ENCODE peak calls at places on chromosomes 13 and 19, in four cellular contexts. C, Q, S and U are unnamed samples.

GRCh38 chr19:37468961-37469777 is at the start of gene ZNF570:
- DNase-seq in Q (peak), S (peak), C (peak), U (peak)

GRCh38 chr19:2798733-2799132 is 13.4 kb downstream of the THOP1 start:
- DNase-seq in S (no peak), Q (no peak), C (peak), U (peak)

GRCh38 chr19:29850482-29850881 is 38.7 kb downstream of the CCNE1 start:
- DNase-seq in Q (no peak), S (no peak), C (no peak), U (no peak)

GRCh38 chr19:958967-959685 is 25.0 kb upstream of the WDR18 start:
- DNase-seq in S (no peak), C (no peak), Q (no peak), U (peak)

GRCh38 chr19:53903055-53903680 is 5.9 kb upstream of the CACNG7 start:
- DNase-seq in S (no peak), Q (peak), C (peak), U (peak)

GRCh38 chr13:110826101-110826500 is 88.8 kb downstream of the ANKRD10 start:
- DNase-seq in C (no peak), Q (no peak), S (no peak), U (no peak)

GRCh38 chr19:51002542-51003311 is 1.3 kb upstream of the KLK8 start:
- DNase-seq in S (peak), Q (peak), C (peak), U (no peak)

GRCh38 chr13:23683084-23683483 is 112.9 kb downstream of the TNFRSF19 start:
- DNase-seq in S (no peak), Q (no peak), C (no peak), U (no peak)

GRCh38 chr19:36008336-36008978 is at the start of gene SYNE4:
- DNase-seq in C (no peak), Q (peak), S (no peak), U (no peak)

GRCh38 chr19:3065675-3066357 is 3.5 kb upstream of the TLE5 start:
- DNase-seq in C (no peak), S (no peak), Q (no peak), U (no peak)

GRCh38 chr19:40411125-40411842 is 1.9 kb downstream of the PRX start:
- DNase-seq in C (no peak), S (no peak), Q (no peak), U (no peak)

GRCh38 chr19:18541992-18542935 is 1.1 kb downstream of the FKBP8 start:
- DNase-seq in Q (peak), C (peak), S (no peak), U (no peak)

GRCh38 chr19:5903054-5903501 is 512 bp downstream of the NDUFA11 start:
- DNase-seq in S (no peak), C (peak), Q (no peak), U (peak)

GRCh38 chr13:77975358-77976042 is 56.9 kb upstream of the EDNRB start:
- DNase-seq in C (no peak), Q (no peak), S (no peak), U (no peak)

GRCh38 chr13:75308222-75308621 is 173.7 kb downstream of the TBC1D4 start:
- DNase-seq in C (no peak), S (no peak), Q (no peak), U (no peak)

GRCh38 chr13:34816543-34816942 is 125.5 kb upstream of the NBEA start:
- DNase-seq in Q (no peak), S (no peak), C (peak), U (peak)

GRCh38 chr19:18290250-18291018 is 9.0 kb upstream of the JUND start:
- DNase-seq in S (no peak), C (peak), Q (no peak), U (peak)

GRCh38 chr13:110816500-110816899 is 98.4 kb downstream of the ANKRD10 start:
- DNase-seq in S (no peak), C (no peak), Q (no peak), U (no peak)

GRCh38 chr13:91291078-91291477 is 56.4 kb upstream of the MIR17HG start:
- DNase-seq in Q (peak), S (no peak), C (no peak), U (no peak)

GRCh38 chr19:38583219-38583984 is 34.4 kb downstream of the MAP4K1 start:
- DNase-seq in Q (no peak), C (no peak), S (no peak), U (no peak)

GRCh38 chr19:37217533-37217854 is 520 bp upstream of the ZNF383 start:
- DNase-seq in Q (no peak), S (no peak), C (no peak), U (no peak)

GRCh38 chr19:55095260-55096060 is 19.8 kb downstream of the EPS8L1 start:
- DNase-seq in C (no peak), Q (peak), S (no peak), U (no peak)

GRCh38 chr13:51422484-51422883 is 30.4 kb downstream of the INTS6 start:
- DNase-seq in C (no peak), Q (no peak), S (no peak), U (no peak)

GRCh38 chr13:105412171-105412570 is 1123.3 kb downstream of the EFNB2 start:
- DNase-seq in S (no peak), C (no peak), Q (no peak), U (no peak)

GRCh38 chr13:26971990-26972888 is 199.4 kb downstream of the USP12 start:
- DNase-seq in S (no peak), C (no peak), Q (peak), U (peak)

GRCh38 chr19:45474191-45474940 is 6.6 kb downstream of the FOSB start:
- DNase-seq in S (no peak), Q (no peak), C (peak), U (peak)

GRCh38 chr19:54158812-54159351 is 639 bp downstream of the LENG1 start:
- DNase-seq in Q (peak), C (peak), S (no peak), U (no peak)

GRCh38 chr19:52444506-52444905 is 8.8 kb upstream of the ZNF578 start:
- DNase-seq in Q (no peak), S (no peak), C (no peak), U (no peak)

GRCh38 chr13:105035092-105035491 is 1500.4 kb downstream of the EFNB2 start:
- DNase-seq in C (no peak), Q (no peak), S (no peak), U (no peak)

GRCh38 chr13:113838711-113839201 is 25.1 kb downstream of the GAS6 start:
- DNase-seq in S (no peak), Q (no peak), C (no peak), U (no peak)
- H3K4me3 ChIP-seq in S (peak), Q (no peak), C (peak), U (peak)

DNA sequence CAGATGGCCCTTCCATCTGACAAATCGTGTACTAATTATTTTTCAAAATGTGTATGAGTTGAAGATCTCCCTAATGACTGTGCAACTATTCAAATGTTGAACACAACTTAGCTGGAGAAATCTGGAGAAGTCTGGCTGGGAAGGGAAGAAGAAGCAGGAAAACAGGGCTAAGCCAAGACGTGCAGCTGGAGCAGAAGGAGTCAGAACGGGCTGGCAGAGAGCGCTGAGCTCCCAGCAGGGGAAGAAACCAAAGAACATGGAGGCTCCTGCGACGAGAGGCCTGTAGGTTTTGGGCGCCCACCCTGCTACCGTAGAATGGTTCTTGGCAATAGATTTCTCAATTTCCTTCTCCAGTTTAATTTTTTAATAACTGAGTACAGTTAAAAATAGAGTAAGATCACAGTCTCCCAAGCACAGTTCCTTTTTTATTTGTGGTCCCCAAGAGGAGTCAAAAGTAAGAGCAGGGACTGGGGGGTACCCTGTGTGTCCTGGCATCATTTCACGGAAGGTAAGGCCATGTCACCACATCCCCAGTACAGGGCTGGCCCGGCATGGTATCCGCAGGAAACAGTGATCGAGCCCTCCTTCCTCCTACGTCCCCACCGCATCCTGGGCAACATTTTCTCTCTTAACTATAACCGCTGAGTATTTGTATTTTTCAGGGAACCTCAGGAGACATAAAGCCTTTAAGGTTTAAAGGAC is 13.4 kb upstream of the LATS2 start:
- DNase-seq in Q (no peak), S (no peak), C (peak), U (no peak)
- TF ChIP-seq CTCF in Q (no peak), S (no peak), C (no peak), U (no peak)

DNA sequence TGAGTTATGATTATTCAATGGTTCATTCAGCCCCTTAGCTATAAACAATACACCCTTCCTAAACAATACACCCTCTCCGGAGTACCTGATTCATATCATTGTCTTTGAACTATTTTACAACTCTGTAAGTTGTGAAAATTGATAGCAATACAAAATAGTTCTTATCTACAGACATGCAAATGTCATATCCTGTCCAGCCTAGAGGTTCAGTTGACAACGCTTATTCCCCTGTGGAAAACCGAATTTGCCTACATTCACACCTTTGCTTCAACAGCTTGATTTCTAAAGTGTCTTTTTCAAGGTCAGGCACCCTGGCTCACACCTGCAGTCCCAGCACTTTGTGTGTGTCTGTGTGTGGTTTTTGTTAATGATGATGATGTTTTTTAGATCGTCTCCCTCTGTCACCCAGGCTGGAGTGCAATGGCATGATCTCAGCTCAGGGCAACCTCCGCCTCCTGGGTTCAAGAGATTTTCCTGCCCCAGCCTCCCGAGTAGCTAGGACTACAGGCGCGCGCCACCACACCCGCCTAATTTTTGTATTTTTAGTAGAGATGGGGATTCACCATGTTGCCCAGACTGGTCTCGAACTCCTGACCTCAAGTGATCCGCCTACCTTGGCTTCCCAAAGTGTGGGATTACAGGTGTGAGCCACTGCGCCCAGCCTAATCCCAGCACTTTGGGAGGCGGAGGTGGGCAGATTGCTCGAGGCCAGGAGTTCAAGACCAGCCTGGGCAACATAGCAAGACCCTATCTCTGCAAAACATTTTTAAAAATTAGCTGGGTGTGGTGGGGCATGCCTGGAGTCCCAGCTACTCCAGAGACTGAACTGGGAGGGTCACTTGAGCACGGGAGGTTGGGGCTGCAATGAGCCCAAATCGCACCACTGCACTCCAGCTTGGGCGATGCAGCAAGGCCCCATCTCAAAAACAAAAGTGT is 9.6 kb downstream of the C19orf53 start:
- DNase-seq in Q (no peak), C (no peak), S (no peak), U (no peak)
- H3K4me3 ChIP-seq in Q (no peak), C (no peak), S (no peak), U (no peak)

GRCh38 chr19:15369594-15369891 is 10.0 kb downstream of the AKAP8 start:
- DNase-seq in S (no peak), C (no peak), Q (no peak), U (no peak)

GRCh38 chr19:15368798-15369593 is 10.6 kb downstream of the AKAP8 start:
- DNase-seq in C (no peak), S (no peak), Q (no peak), U (no peak)

GRCh38 chr19:15367439-15367838 is 12.1 kb downstream of the AKAP8 start:
- DNase-seq in Q (no peak), C (no peak), S (no peak), U (no peak)

GRCh38 chr19:15368051-15368632 is 11.4 kb downstream of the AKAP8 start:
- DNase-seq in Q (no peak), C (no peak), S (no peak), U (no peak)

DNA sequence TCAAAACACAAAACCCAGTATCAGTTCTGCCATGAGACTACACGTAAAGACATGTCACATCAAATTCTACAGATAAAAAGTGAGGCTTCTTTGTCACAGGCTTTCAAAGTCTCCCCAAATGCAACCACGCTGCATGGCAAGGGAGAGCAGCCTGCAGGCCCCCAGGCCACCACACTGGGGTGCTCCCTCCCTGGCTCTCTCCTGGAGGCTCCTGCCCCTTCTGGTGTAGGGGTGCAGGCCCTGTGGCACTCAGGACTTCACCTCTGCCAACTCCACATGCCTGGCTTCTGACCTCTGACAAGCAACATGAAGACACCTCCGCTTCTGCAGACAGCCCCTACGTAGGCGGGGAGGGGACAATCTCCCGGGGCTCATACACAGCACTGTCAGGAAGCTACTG is 14.3 kb downstream of the AKAP8 start:
- DNase-seq in Q (no peak), C (no peak), S (no peak), U (no peak)
- TF ChIP-seq CTCF in Q (no peak), C (no peak), S (no peak), U (no peak)

DNA sequence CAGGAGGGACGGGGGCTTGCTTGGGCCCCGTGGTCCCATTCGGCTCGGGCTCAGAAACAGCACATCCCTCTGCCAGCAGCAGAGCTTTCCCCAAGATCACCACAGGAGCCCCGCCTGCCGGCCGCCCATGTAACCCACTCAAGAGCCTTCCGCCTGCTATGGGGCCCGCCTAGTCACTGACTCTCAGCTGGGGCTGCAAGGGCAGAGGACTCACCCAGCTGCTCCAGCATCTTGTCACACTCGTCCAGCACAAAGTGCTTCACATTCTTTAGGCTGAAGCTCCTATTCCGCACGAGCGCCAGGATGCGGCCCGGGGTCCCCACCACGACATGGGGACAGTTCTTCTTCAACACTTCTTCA is 8.4 kb downstream of the DDX39A start:
- DNase-seq in S (no peak), Q (no peak), C (no peak), U (no peak)
- H3K4me3 ChIP-seq in S (no peak), Q (no peak), C (no peak), U (no peak)

GRCh38 chr19:4557186-4557970 is 2.1 kb downstream of the SEMA6B start:
- DNase-seq in C (no peak), S (no peak), Q (no peak), U (no peak)
- TF ChIP-seq CTCF in C (peak), S (peak), Q (no peak), U (peak)

GRCh38 chr19:17285415-17286135 is 3.9 kb downstream of the ANKLE1 start:
- DNase-seq in Q (no peak), S (no peak), C (no peak), U (no peak)

GRCh38 chr19:17281391-17282304 is at the start of gene ANKLE1:
- DNase-seq in Q (peak), C (no peak), S (no peak), U (peak)

GRCh38 chr19:17283504-17283996 is 1.8 kb downstream of the ANKLE1 start:
- DNase-seq in Q (no peak), C (no peak), S (no peak), U (no peak)

GRCh38 chr19:17279436-17279835 is 2.3 kb upstream of the ANKLE1 start:
- DNase-seq in Q (no peak), C (no peak), S (no peak), U (no peak)

GRCh38 chr19:17282488-17283256 is 971 bp downstream of the ANKLE1 start:
- DNase-seq in C (peak), S (peak), Q (peak), U (peak)
- H3K4me3 ChIP-seq in C (peak), S (peak), Q (peak), U (peak)